ENCODE peak calls at places on chromosomes 13 and 19, in five cellular contexts. G is mucosa of descending colon, U is AG08395, O is dermis blood vessel endothelial cell, N is HT-29. B is an unnamed sample.

GRCh38 chr13:111976474-111977183 is 90.3 kb upstream of the SOX1 start:
- DNase-seq in G (no peak), U (no peak), N (no peak), O (no peak), B (no peak)

GRCh38 chr19:43755256-43755801 is 567 bp upstream of the SMG9 start:
- DNase-seq in N (peak), G (peak), U (peak), O (peak), B (peak)

GRCh38 chr19:57613941-57614743 is at the start of gene ZNF134:
- DNase-seq in G (peak), U (peak), N (no peak), O (peak), B (peak)

GRCh38 chr19:58557253-58558065 is 952 bp downstream of the UBE2M start:
- DNase-seq in O (no peak), G (peak), N (no peak), U (no peak), B (no peak)

GRCh38 chr13:111384441-111385181 is 64.2 kb downstream of the TEX29 start:
- DNase-seq in G (no peak), N (no peak), O (no peak), U (no peak), B (no peak)

GRCh38 chr19:644363-644762 is 4.7 kb downstream of the FGF22 start:
- DNase-seq in N (no peak), U (no peak), O (no peak), G (no peak), B (no peak)

GRCh38 chr19:2308114-2308556 is at the start of gene LINGO3:
- DNase-seq in O (no peak), G (no peak), U (no peak), N (no peak), B (no peak)

GRCh38 chr13:94093652-94094310 is 385.7 kb downstream of the DCT start:
- DNase-seq in O (no peak), N (no peak), U (peak), G (no peak), B (no peak)

GRCh38 chr19:33488826-33489225 is 32.8 kb downstream of the PEPD start:
- DNase-seq in N (no peak), O (no peak), U (no peak), G (no peak), B (no peak)

GRCh38 chr13:109155301-109155761 is 525.9 kb downstream of the MYO16 start:
- DNase-seq in O (no peak), G (no peak), N (no peak), U (no peak), B (no peak)

GRCh38 chr19:2544576-2545415 is 68.9 kb downstream of the GADD45B start:
- DNase-seq in G (peak), U (no peak), N (no peak), O (no peak), B (no peak)

GRCh38 chr13:66634384-66634783 is 595.8 kb downstream of the PCDH9 start:
- DNase-seq in U (no peak), N (no peak), O (no peak), G (no peak), B (no peak)

GRCh38 chr19:56294557-56294956 is 20.1 kb downstream of the ZSCAN5A start:
- DNase-seq in G (no peak), U (no peak), O (peak), N (no peak), B (peak)

GRCh38 chr19:33950141-33950805 is 153.6 kb downstream of the KCTD15 start:
- DNase-seq in U (no peak), O (no peak), G (no peak), N (no peak), B (no peak)

GRCh38 chr13:31044658-31045620 is 112.5 kb downstream of the TEX26 start:
- DNase-seq in O (peak), U (no peak), N (peak), G (no peak), B (no peak)

GRCh38 chr13:36131215-36131930 is at the start of gene DCLK1:
- DNase-seq in N (no peak), O (no peak), U (no peak), G (peak), B (no peak)

GRCh38 chr13:98221234-98221633 is 44.2 kb upstream of the RNF113B start:
- DNase-seq in O (no peak), U (no peak), N (no peak), G (no peak), B (no peak)